ENCODE peak calls at places on chromosomes 12 and 14, in nine cellular contexts. One of them, this sample, is unnamed.

GRCh38 chr12:85076688-85077430 is 40.7 kb downstream of the LRRIQ1 start:
- DNase-seq in pancreas: no peak
- DNase-seq in SK-N-SH: peak; percentile 12
- DNase-seq in effector memory CD4-positive, alpha-beta T cell: no peak
- DNase-seq in GM23338: peak; percentile 85
- DNase-seq in GM23248: peak; percentile 88
- DNase-seq in fibroblast of lung: peak; percentile 83
- DNase-seq in mammary epithelial cell: peak; percentile 89
- DNase-seq in MM.1S: peak; percentile 70
- DNase-seq in this sample: no peak

GRCh38 chr12:70637686-70638085 is 457 bp upstream of the PTPRB start:
- DNase-seq in GM23248: no peak
- DNase-seq in effector memory CD4-positive, alpha-beta T cell: no peak
- DNase-seq in pancreas: no peak
- DNase-seq in fibroblast of lung: no peak
- DNase-seq in SK-N-SH: no peak
- DNase-seq in GM23338: no peak
- DNase-seq in MM.1S: no peak
- DNase-seq in mammary epithelial cell: no peak
- DNase-seq in this sample: no peak

GRCh38 chr14:101442451-101442850 is 118.8 kb upstream of the DIO3 start:
- DNase-seq in SK-N-SH: no peak
- DNase-seq in MM.1S: peak; percentile 44
- DNase-seq in effector memory CD4-positive, alpha-beta T cell: peak; percentile 43
- DNase-seq in GM23338: no peak
- DNase-seq in mammary epithelial cell: no peak
- DNase-seq in fibroblast of lung: no peak
- DNase-seq in GM23248: no peak
- DNase-seq in pancreas: no peak
- DNase-seq in this sample: peak; percentile 73

GRCh38 chr14:91380116-91380515 is 37.5 kb downstream of the CCDC88C start:
- DNase-seq in GM23248: no peak
- DNase-seq in SK-N-SH: no peak
- DNase-seq in MM.1S: no peak
- DNase-seq in mammary epithelial cell: no peak
- DNase-seq in pancreas: no peak
- DNase-seq in GM23338: no peak
- DNase-seq in fibroblast of lung: no peak
- DNase-seq in effector memory CD4-positive, alpha-beta T cell: no peak
- DNase-seq in this sample: no peak

GRCh38 chr14:69056389-69056788 is 77.3 kb upstream of the ACTN1 start:
- DNase-seq in GM23338: peak; percentile 82
- DNase-seq in mammary epithelial cell: peak; percentile 40
- DNase-seq in pancreas: no peak
- DNase-seq in fibroblast of lung: peak; percentile 53
- DNase-seq in GM23248: peak; percentile 50
- DNase-seq in SK-N-SH: peak; percentile 69
- DNase-seq in MM.1S: no peak
- DNase-seq in effector memory CD4-positive, alpha-beta T cell: no peak
- DNase-seq in this sample: peak; percentile 16

GRCh38 chr12:71183018-71183417 is 25.2 kb upstream of the TSPAN8 start:
- DNase-seq in mammary epithelial cell: peak; percentile 58
- DNase-seq in fibroblast of lung: peak; percentile 40
- DNase-seq in SK-N-SH: no peak
- DNase-seq in GM23338: no peak
- DNase-seq in GM23248: peak; percentile 39
- DNase-seq in MM.1S: no peak
- DNase-seq in effector memory CD4-positive, alpha-beta T cell: no peak
- DNase-seq in pancreas: no peak
- DNase-seq in this sample: no peak

GRCh38 chr12:13853471-13853870 is 127.9 kb downstream of the GRIN2B start:
- DNase-seq in mammary epithelial cell: no peak
- DNase-seq in fibroblast of lung: no peak
- DNase-seq in effector memory CD4-positive, alpha-beta T cell: no peak
- DNase-seq in GM23248: no peak
- DNase-seq in SK-N-SH: no peak
- DNase-seq in pancreas: no peak
- DNase-seq in GM23338: no peak
- DNase-seq in MM.1S: no peak
- DNase-seq in this sample: no peak

GRCh38 chr12:12224240-12224940 is 42.5 kb downstream of the LRP6 start:
- DNase-seq in pancreas: no peak
- DNase-seq in MM.1S: no peak
- DNase-seq in GM23248: peak; percentile 53
- DNase-seq in effector memory CD4-positive, alpha-beta T cell: no peak
- DNase-seq in mammary epithelial cell: no peak
- DNase-seq in fibroblast of lung: peak; percentile 17
- DNase-seq in SK-N-SH: no peak
- DNase-seq in GM23338: no peak
- DNase-seq in this sample: no peak

GRCh38 chr12:100755186-100755585 is 39.4 kb upstream of the ANO4 start:
- DNase-seq in SK-N-SH: no peak
- DNase-seq in GM23338: no peak
- DNase-seq in effector memory CD4-positive, alpha-beta T cell: no peak
- DNase-seq in mammary epithelial cell: peak; percentile 59
- DNase-seq in fibroblast of lung: no peak
- DNase-seq in pancreas: no peak
- DNase-seq in GM23248: peak; percentile 58
- DNase-seq in MM.1S: no peak
- DNase-seq in this sample: no peak

GRCh38 chr14:54686871-54687749 is 120.2 kb downstream of the SAMD4A start:
- DNase-seq in GM23248: peak; percentile 67
- DNase-seq in mammary epithelial cell: no peak
- DNase-seq in fibroblast of lung: peak; percentile 43
- DNase-seq in effector memory CD4-positive, alpha-beta T cell: no peak
- DNase-seq in GM23338: no peak
- DNase-seq in MM.1S: no peak
- DNase-seq in pancreas: no peak
- DNase-seq in SK-N-SH: no peak
- DNase-seq in this sample: no peak

DNA sequence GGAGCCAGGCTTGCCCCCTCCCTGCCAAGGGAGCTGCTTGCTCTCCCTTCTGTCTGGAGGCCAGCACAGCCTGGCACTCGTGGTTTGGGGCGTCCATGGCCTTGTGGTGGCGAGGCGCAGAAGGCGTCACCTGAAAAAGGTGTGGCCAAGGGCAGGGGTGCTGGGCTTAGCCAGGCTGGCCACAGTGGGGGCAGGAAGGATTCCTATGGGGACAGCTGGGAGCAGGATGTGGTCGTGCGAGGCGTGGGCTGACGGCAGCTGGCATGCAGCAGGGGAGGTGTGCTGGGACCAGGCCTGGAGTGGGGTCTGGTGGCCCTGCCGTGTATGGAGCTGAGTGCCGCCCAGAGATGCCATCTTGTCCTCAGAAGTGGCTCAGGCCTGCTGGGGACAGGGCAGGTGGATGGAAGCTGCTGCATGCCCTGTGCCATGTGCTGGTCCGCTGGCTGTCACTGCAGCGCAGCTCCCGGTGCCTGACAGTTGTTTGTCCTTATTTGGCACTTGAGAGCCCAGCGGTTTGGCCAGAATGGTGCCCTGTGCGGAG is 30.0 kb downstream of the SH2B3 start:
- DNase-seq in mammary epithelial cell: no peak
- DNase-seq in GM23248: no peak
- DNase-seq in SK-N-SH: no peak
- DNase-seq in fibroblast of lung: no peak
- DNase-seq in MM.1S: no peak
- DNase-seq in effector memory CD4-positive, alpha-beta T cell: peak; percentile 36
- DNase-seq in pancreas: no peak
- DNase-seq in GM23338: no peak
- DNase-seq in this sample: no peak
- H3K4me1 ChIP-seq in mammary epithelial cell: peaks cover 56% of the 10 kb centered on the region
- H3K4me1 ChIP-seq in GM23248: peaks cover 68% of the 10 kb centered on the region
- H3K4me1 ChIP-seq in SK-N-SH: peaks cover 26% of the 10 kb centered on the region
- H3K4me1 ChIP-seq in fibroblast of lung: peaks cover 34% of the 10 kb centered on the region
- H3K4me1 ChIP-seq in MM.1S: peaks cover 29% of the 10 kb centered on the region
- H3K4me1 ChIP-seq in effector memory CD4-positive, alpha-beta T cell: peaks cover 89% of the 10 kb centered on the region
- H3K4me1 ChIP-seq in pancreas: peaks cover 29% of the 10 kb centered on the region
- H3K4me1 ChIP-seq in GM23338: peaks cover 52% of the 10 kb centered on the region
- H3K4me1 ChIP-seq in this sample: peaks cover 75% of the 10 kb centered on the region

GRCh38 chr12:31274520-31275300 is 51.2 kb downstream of the SINHCAF start:
- DNase-seq in GM23248: no peak
- DNase-seq in GM23338: no peak
- DNase-seq in fibroblast of lung: no peak
- DNase-seq in effector memory CD4-positive, alpha-beta T cell: no peak
- DNase-seq in pancreas: no peak
- DNase-seq in SK-N-SH: no peak
- DNase-seq in MM.1S: no peak
- DNase-seq in mammary epithelial cell: no peak
- DNase-seq in this sample: no peak
- H3K27ac ChIP-seq in GM23248: no peak overlapping the region
- H3K27ac ChIP-seq in GM23338: peak overlapping the region; percentile 10
- H3K27ac ChIP-seq in fibroblast of lung: no peak overlapping the region
- H3K27ac ChIP-seq in effector memory CD4-positive, alpha-beta T cell: no peak overlapping the region
- H3K27ac ChIP-seq in pancreas: no peak overlapping the region
- H3K27ac ChIP-seq in SK-N-SH: no peak overlapping the region
- H3K27ac ChIP-seq in MM.1S: no peak overlapping the region
- H3K27ac ChIP-seq in mammary epithelial cell: no peak overlapping the region
- H3K27ac ChIP-seq in this sample: no peak overlapping the region

GRCh38 chr12:122896662-122897061 is 738 bp upstream of the VPS37B start:
- DNase-seq in pancreas: no peak
- DNase-seq in MM.1S: no peak
- DNase-seq in GM23248: no peak
- DNase-seq in fibroblast of lung: no peak
- DNase-seq in mammary epithelial cell: no peak
- DNase-seq in GM23338: no peak
- DNase-seq in effector memory CD4-positive, alpha-beta T cell: no peak
- DNase-seq in SK-N-SH: no peak
- DNase-seq in this sample: no peak
- H3K4me1 ChIP-seq in pancreas: peaks cover 24% of the 10 kb centered on the region
- H3K4me1 ChIP-seq in MM.1S: peaks cover 24% of the 10 kb centered on the region
- H3K4me1 ChIP-seq in GM23248: peaks cover 42% of the 10 kb centered on the region
- H3K4me1 ChIP-seq in fibroblast of lung: peaks cover 9% of the 10 kb centered on the region
- H3K4me1 ChIP-seq in mammary epithelial cell: peaks cover 50% of the 10 kb centered on the region
- H3K4me1 ChIP-seq in GM23338: peaks cover 23% of the 10 kb centered on the region
- H3K4me1 ChIP-seq in effector memory CD4-positive, alpha-beta T cell: peaks cover 37% of the 10 kb centered on the region
- H3K4me1 ChIP-seq in SK-N-SH: peaks cover 20% of the 10 kb centered on the region
- H3K4me1 ChIP-seq in this sample: peaks cover 59% of the 10 kb centered on the region

GRCh38 chr14:96268426-96269358 is 12.7 kb downstream of the BDKRB1 start:
- DNase-seq in MM.1S: no peak
- DNase-seq in pancreas: peak; percentile 73
- DNase-seq in mammary epithelial cell: peak; percentile 99
- DNase-seq in fibroblast of lung: peak; percentile 96
- DNase-seq in GM23338: no peak
- DNase-seq in effector memory CD4-positive, alpha-beta T cell: no peak
- DNase-seq in GM23248: peak; percentile 99
- DNase-seq in SK-N-SH: no peak
- DNase-seq in this sample: no peak

GRCh38 chr14:96269359-96269710 is 13.3 kb downstream of the BDKRB1 start:
- DNase-seq in GM23338: no peak
- DNase-seq in effector memory CD4-positive, alpha-beta T cell: no peak
- DNase-seq in MM.1S: no peak
- DNase-seq in fibroblast of lung: no peak
- DNase-seq in SK-N-SH: no peak
- DNase-seq in GM23248: no peak
- DNase-seq in mammary epithelial cell: no peak
- DNase-seq in pancreas: no peak
- DNase-seq in this sample: no peak

GRCh38 chr14:96265387-96265786 is 9.4 kb downstream of the BDKRB1 start:
- DNase-seq in GM23248: no peak
- DNase-seq in mammary epithelial cell: no peak
- DNase-seq in fibroblast of lung: peak; percentile 51
- DNase-seq in SK-N-SH: no peak
- DNase-seq in MM.1S: no peak
- DNase-seq in GM23338: no peak
- DNase-seq in effector memory CD4-positive, alpha-beta T cell: no peak
- DNase-seq in pancreas: no peak
- DNase-seq in this sample: no peak

GRCh38 chr14:96267916-96268315 is 11.9 kb downstream of the BDKRB1 start:
- DNase-seq in mammary epithelial cell: peak; percentile 86
- DNase-seq in pancreas: no peak
- DNase-seq in GM23248: peak; percentile 64
- DNase-seq in fibroblast of lung: no peak
- DNase-seq in MM.1S: no peak
- DNase-seq in SK-N-SH: peak; percentile 54
- DNase-seq in effector memory CD4-positive, alpha-beta T cell: no peak
- DNase-seq in GM23338: no peak
- DNase-seq in this sample: no peak

DNA sequence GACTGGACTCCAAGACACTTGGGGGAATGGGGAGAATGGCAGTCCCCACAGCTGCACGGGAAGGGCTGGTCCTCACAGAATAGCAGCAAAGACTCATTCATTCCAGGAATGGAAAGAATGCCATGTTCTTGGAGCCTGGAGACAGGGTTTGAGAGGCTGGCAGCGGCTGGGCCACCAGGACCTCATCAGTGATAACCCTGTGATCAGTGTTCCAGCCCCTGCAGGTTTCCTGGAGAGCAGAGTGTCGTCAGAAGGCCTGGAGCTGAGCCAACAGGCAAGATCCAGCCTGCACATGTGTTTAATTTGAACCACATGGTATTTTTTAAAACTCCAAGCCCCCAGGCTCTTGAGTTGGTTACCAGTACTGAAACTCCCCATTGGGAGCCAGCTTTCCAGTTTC is 11.3 kb downstream of the BDKRB1 start:
- DNase-seq in pancreas: peak; percentile 48
- DNase-seq in effector memory CD4-positive, alpha-beta T cell: no peak
- DNase-seq in GM23248: peak; percentile 71
- DNase-seq in SK-N-SH: peak; percentile 95
- DNase-seq in GM23338: no peak
- DNase-seq in MM.1S: no peak
- DNase-seq in mammary epithelial cell: peak; percentile 96
- DNase-seq in fibroblast of lung: peak; percentile 82
- DNase-seq in this sample: no peak
- H3K27ac ChIP-seq in pancreas: peak overlapping the region; percentile 67
- H3K27ac ChIP-seq in effector memory CD4-positive, alpha-beta T cell: no peak overlapping the region
- H3K27ac ChIP-seq in GM23248: peak overlapping the region; percentile 78
- H3K27ac ChIP-seq in SK-N-SH: peak overlapping the region; percentile 53
- H3K27ac ChIP-seq in GM23338: no peak overlapping the region
- H3K27ac ChIP-seq in MM.1S: no peak overlapping the region
- H3K27ac ChIP-seq in mammary epithelial cell: peak overlapping the region; percentile 78
- H3K27ac ChIP-seq in fibroblast of lung: peak overlapping the region; percentile 43
- H3K27ac ChIP-seq in this sample: no peak overlapping the region

GRCh38 chr14:65278589-65278988 is 133.9 kb upstream of the FUT8 start:
- DNase-seq in MM.1S: no peak
- DNase-seq in GM23338: no peak
- DNase-seq in mammary epithelial cell: no peak
- DNase-seq in SK-N-SH: no peak
- DNase-seq in pancreas: no peak
- DNase-seq in fibroblast of lung: no peak
- DNase-seq in effector memory CD4-positive, alpha-beta T cell: no peak
- DNase-seq in GM23248: no peak
- DNase-seq in this sample: no peak

GRCh38 chr14:65279958-65280357 is 132.6 kb upstream of the FUT8 start:
- DNase-seq in effector memory CD4-positive, alpha-beta T cell: no peak
- DNase-seq in SK-N-SH: no peak
- DNase-seq in mammary epithelial cell: no peak
- DNase-seq in pancreas: no peak
- DNase-seq in fibroblast of lung: no peak
- DNase-seq in MM.1S: no peak
- DNase-seq in GM23248: no peak
- DNase-seq in GM23338: no peak
- DNase-seq in this sample: no peak

GRCh38 chr14:65277027-65277426 is 135.5 kb upstream of the FUT8 start:
- DNase-seq in pancreas: no peak
- DNase-seq in MM.1S: no peak
- DNase-seq in mammary epithelial cell: peak; percentile 73
- DNase-seq in effector memory CD4-positive, alpha-beta T cell: no peak
- DNase-seq in GM23338: no peak
- DNase-seq in fibroblast of lung: peak; percentile 11
- DNase-seq in SK-N-SH: no peak
- DNase-seq in GM23248: peak; percentile 83
- DNase-seq in this sample: no peak

GRCh38 chr14:65279510-65279909 is 133.0 kb upstream of the FUT8 start:
- DNase-seq in GM23248: no peak
- DNase-seq in effector memory CD4-positive, alpha-beta T cell: no peak
- DNase-seq in GM23338: no peak
- DNase-seq in MM.1S: no peak
- DNase-seq in SK-N-SH: no peak
- DNase-seq in pancreas: no peak
- DNase-seq in fibroblast of lung: no peak
- DNase-seq in mammary epithelial cell: no peak
- DNase-seq in this sample: no peak

GRCh38 chr14:65277580-65278270 is 134.8 kb upstream of the FUT8 start:
- DNase-seq in pancreas: no peak
- DNase-seq in fibroblast of lung: no peak
- DNase-seq in GM23248: no peak
- DNase-seq in MM.1S: no peak
- DNase-seq in SK-N-SH: no peak
- DNase-seq in GM23338: no peak
- DNase-seq in mammary epithelial cell: no peak
- DNase-seq in effector memory CD4-positive, alpha-beta T cell: no peak
- DNase-seq in this sample: no peak
- H3K4me1 ChIP-seq in pancreas: no peaks in the 10 kb centered on the region
- H3K4me1 ChIP-seq in fibroblast of lung: peaks cover 6% of the 10 kb centered on the region
- H3K4me1 ChIP-seq in GM23248: peaks cover 25% of the 10 kb centered on the region
- H3K4me1 ChIP-seq in MM.1S: no peaks in the 10 kb centered on the region
- H3K4me1 ChIP-seq in SK-N-SH: peaks cover 3% of the 10 kb centered on the region
- H3K4me1 ChIP-seq in GM23338: peaks cover 16% of the 10 kb centered on the region
- H3K4me1 ChIP-seq in mammary epithelial cell: peaks cover 12% of the 10 kb centered on the region
- H3K4me1 ChIP-seq in effector memory CD4-positive, alpha-beta T cell: peaks cover 10% of the 10 kb centered on the region
- H3K4me1 ChIP-seq in this sample: peaks cover 8% of the 10 kb centered on the region

This sample was measured in naive thymus-derived CD4-positive, alpha-beta T cell.